ENCODE peak calls at places on chromosomes 1 and 21, in six cellular contexts. One of them, this sample, is unnamed.
A peak's percentile ranks its signal among the peaks of the same experiment; 100 is the strongest.

GRCh38 chr1:233587958-233588799 is 25.7 kb upstream of the KCNK1 start:
- DNase-seq in body of pancreas: no peak
- DNase-seq in stimulated activated CD4-positive, alpha-beta T cell treated with anti-CD3 and anti-CD28 coated beads, Interleukin-1b, Interleukin-23, amount 100 ng/mL, for 1 hour: no peak
- DNase-seq in glomerular endothelial cell: no peak
- DNase-seq in natural killer cell treated with Interleukin-12 subunit alpha and Interleukin-12 subunit beta and Interleukin-15 and Interleukin-18, amount 100 ng/mL, for 72 hours: no peak
- DNase-seq in ureter: no peak
- DNase-seq in this sample: peak; percentile 28

GRCh38 chr21:46142581-46143473 is 12.6 kb downstream of the FTCD start:
- DNase-seq in body of pancreas: no peak
- DNase-seq in natural killer cell treated with Interleukin-12 subunit alpha and Interleukin-12 subunit beta and Interleukin-15 and Interleukin-18, amount 100 ng/mL, for 72 hours: no peak
- DNase-seq in glomerular endothelial cell: no peak
- DNase-seq in ureter: no peak
- DNase-seq in stimulated activated CD4-positive, alpha-beta T cell treated with anti-CD3 and anti-CD28 coated beads, Interleukin-1b, Interleukin-23, amount 100 ng/mL, for 1 hour: no peak
- DNase-seq in this sample: no peak

GRCh38 chr1:54487571-54488050 is 60.4 kb upstream of the ACOT11 start:
- DNase-seq in natural killer cell treated with Interleukin-12 subunit alpha and Interleukin-12 subunit beta and Interleukin-15 and Interleukin-18, amount 100 ng/mL, for 72 hours: no peak
- DNase-seq in body of pancreas: peak; percentile 42
- DNase-seq in ureter: peak; percentile 64
- DNase-seq in stimulated activated CD4-positive, alpha-beta T cell treated with anti-CD3 and anti-CD28 coated beads, Interleukin-1b, Interleukin-23, amount 100 ng/mL, for 1 hour: no peak
- DNase-seq in glomerular endothelial cell: no peak
- DNase-seq in this sample: no peak

GRCh38 chr1:150152182-150152536 is 2.4 kb downstream of the PLEKHO1 start:
- DNase-seq in natural killer cell treated with Interleukin-12 subunit alpha and Interleukin-12 subunit beta and Interleukin-15 and Interleukin-18, amount 100 ng/mL, for 72 hours: no peak
- DNase-seq in body of pancreas: no peak
- DNase-seq in ureter: peak; percentile 34
- DNase-seq in stimulated activated CD4-positive, alpha-beta T cell treated with anti-CD3 and anti-CD28 coated beads, Interleukin-1b, Interleukin-23, amount 100 ng/mL, for 1 hour: no peak
- DNase-seq in glomerular endothelial cell: no peak
- DNase-seq in this sample: no peak

GRCh38 chr1:160739098-160739511 is at the start of gene SLAMF7:
- DNase-seq in natural killer cell treated with Interleukin-12 subunit alpha and Interleukin-12 subunit beta and Interleukin-15 and Interleukin-18, amount 100 ng/mL, for 72 hours: peak; percentile 87
- DNase-seq in ureter: peak; percentile 52
- DNase-seq in glomerular endothelial cell: no peak
- DNase-seq in body of pancreas: peak; percentile 35
- DNase-seq in stimulated activated CD4-positive, alpha-beta T cell treated with anti-CD3 and anti-CD28 coated beads, Interleukin-1b, Interleukin-23, amount 100 ng/mL, for 1 hour: no peak
- DNase-seq in this sample: peak; percentile 42

GRCh38 chr1:222696741-222697140 is 15.6 kb downstream of the AIDA start:
- DNase-seq in glomerular endothelial cell: no peak
- DNase-seq in ureter: no peak
- DNase-seq in body of pancreas: no peak
- DNase-seq in natural killer cell treated with Interleukin-12 subunit alpha and Interleukin-12 subunit beta and Interleukin-15 and Interleukin-18, amount 100 ng/mL, for 72 hours: no peak
- DNase-seq in stimulated activated CD4-positive, alpha-beta T cell treated with anti-CD3 and anti-CD28 coated beads, Interleukin-1b, Interleukin-23, amount 100 ng/mL, for 1 hour: no peak
- DNase-seq in this sample: no peak

GRCh38 chr1:24374891-24375786 is 38.4 kb downstream of the STPG1 start:
- DNase-seq in natural killer cell treated with Interleukin-12 subunit alpha and Interleukin-12 subunit beta and Interleukin-15 and Interleukin-18, amount 100 ng/mL, for 72 hours: peak; percentile 18
- DNase-seq in stimulated activated CD4-positive, alpha-beta T cell treated with anti-CD3 and anti-CD28 coated beads, Interleukin-1b, Interleukin-23, amount 100 ng/mL, for 1 hour: no peak
- DNase-seq in glomerular endothelial cell: no peak
- DNase-seq in ureter: peak; percentile 44
- DNase-seq in body of pancreas: no peak
- DNase-seq in this sample: no peak

GRCh38 chr1:8517579-8518489 is 199.9 kb downstream of the SLC45A1 start:
- DNase-seq in stimulated activated CD4-positive, alpha-beta T cell treated with anti-CD3 and anti-CD28 coated beads, Interleukin-1b, Interleukin-23, amount 100 ng/mL, for 1 hour: no peak
- DNase-seq in glomerular endothelial cell: no peak
- DNase-seq in body of pancreas: no peak
- DNase-seq in natural killer cell treated with Interleukin-12 subunit alpha and Interleukin-12 subunit beta and Interleukin-15 and Interleukin-18, amount 100 ng/mL, for 72 hours: no peak
- DNase-seq in ureter: no peak
- DNase-seq in this sample: no peak

GRCh38 chr1:189524501-189524900 is 953.2 kb downstream of the BRINP3 start:
- DNase-seq in ureter: no peak
- DNase-seq in stimulated activated CD4-positive, alpha-beta T cell treated with anti-CD3 and anti-CD28 coated beads, Interleukin-1b, Interleukin-23, amount 100 ng/mL, for 1 hour: no peak
- DNase-seq in glomerular endothelial cell: no peak
- DNase-seq in body of pancreas: no peak
- DNase-seq in natural killer cell treated with Interleukin-12 subunit alpha and Interleukin-12 subunit beta and Interleukin-15 and Interleukin-18, amount 100 ng/mL, for 72 hours: no peak
- DNase-seq in this sample: no peak

GRCh38 chr1:44251486-44251885 is 38.2 kb downstream of the DMAP1 start:
- DNase-seq in stimulated activated CD4-positive, alpha-beta T cell treated with anti-CD3 and anti-CD28 coated beads, Interleukin-1b, Interleukin-23, amount 100 ng/mL, for 1 hour: no peak
- DNase-seq in natural killer cell treated with Interleukin-12 subunit alpha and Interleukin-12 subunit beta and Interleukin-15 and Interleukin-18, amount 100 ng/mL, for 72 hours: no peak
- DNase-seq in glomerular endothelial cell: no peak
- DNase-seq in ureter: no peak
- DNase-seq in body of pancreas: no peak
- DNase-seq in this sample: no peak

GRCh38 chr21:44028287-44028659 is 16.2 kb downstream of the TRAPPC10 start:
- DNase-seq in natural killer cell treated with Interleukin-12 subunit alpha and Interleukin-12 subunit beta and Interleukin-15 and Interleukin-18, amount 100 ng/mL, for 72 hours: no peak
- DNase-seq in body of pancreas: no peak
- DNase-seq in stimulated activated CD4-positive, alpha-beta T cell treated with anti-CD3 and anti-CD28 coated beads, Interleukin-1b, Interleukin-23, amount 100 ng/mL, for 1 hour: no peak
- DNase-seq in ureter: no peak
- DNase-seq in glomerular endothelial cell: no peak
- DNase-seq in this sample: no peak

GRCh38 chr1:15296602-15297321 is 49.7 kb downstream of the FHAD1 start:
- DNase-seq in body of pancreas: no peak
- DNase-seq in stimulated activated CD4-positive, alpha-beta T cell treated with anti-CD3 and anti-CD28 coated beads, Interleukin-1b, Interleukin-23, amount 100 ng/mL, for 1 hour: no peak
- DNase-seq in glomerular endothelial cell: no peak
- DNase-seq in ureter: no peak
- DNase-seq in natural killer cell treated with Interleukin-12 subunit alpha and Interleukin-12 subunit beta and Interleukin-15 and Interleukin-18, amount 100 ng/mL, for 72 hours: peak; percentile 76
- DNase-seq in this sample: no peak

GRCh38 chr21:25453524-25453923 is 153.8 kb downstream of the MRPL39 start:
- DNase-seq in glomerular endothelial cell: no peak
- DNase-seq in natural killer cell treated with Interleukin-12 subunit alpha and Interleukin-12 subunit beta and Interleukin-15 and Interleukin-18, amount 100 ng/mL, for 72 hours: no peak
- DNase-seq in ureter: no peak
- DNase-seq in stimulated activated CD4-positive, alpha-beta T cell treated with anti-CD3 and anti-CD28 coated beads, Interleukin-1b, Interleukin-23, amount 100 ng/mL, for 1 hour: no peak
- DNase-seq in body of pancreas: no peak
- DNase-seq in this sample: no peak

GRCh38 chr1:89808429-89809117 is 12.3 kb upstream of the LRRC8D start:
- DNase-seq in body of pancreas: no peak
- DNase-seq in ureter: no peak
- DNase-seq in natural killer cell treated with Interleukin-12 subunit alpha and Interleukin-12 subunit beta and Interleukin-15 and Interleukin-18, amount 100 ng/mL, for 72 hours: no peak
- DNase-seq in stimulated activated CD4-positive, alpha-beta T cell treated with anti-CD3 and anti-CD28 coated beads, Interleukin-1b, Interleukin-23, amount 100 ng/mL, for 1 hour: no peak
- DNase-seq in glomerular endothelial cell: no peak
- DNase-seq in this sample: no peak